ENCODE peak calls at places on chromosomes 6 and 20, in seven cellular contexts. U, B, G, M, L, N and W are unnamed samples.
A peak's percentile ranks its signal among the peaks of the same experiment; 100 is the strongest.

GRCh38 chr6:48817714-48818113 is 645.3 kb downstream of the MMUT start:
- DNase-seq in M (no peak), N (no peak), B (peak; percentile 46), U (no peak), L (no peak), G (no peak), W (no peak)

GRCh38 chr6:6738922-6739717 is 150.6 kb downstream of the LY86 start:
- DNase-seq in B (no peak), G (no peak), L (no peak), N (no peak), U (no peak), M (no peak), W (no peak)

GRCh38 chr6:167781066-167781767 is 45.5 kb upstream of the AFDN start:
- DNase-seq in M (no peak), G (no peak), U (no peak), L (no peak), B (no peak), N (no peak), W (no peak)

GRCh38 chr20:58550661-58551060 is 35.5 kb upstream of the APCDD1L start:
- DNase-seq in L (no peak), N (no peak), U (no peak), G (no peak), B (peak; percentile 42), M (peak; percentile 46), W (no peak)

GRCh38 chr6:165649701-165650137 is 13.3 kb downstream of the PDE10A start:
- DNase-seq in L (no peak), B (no peak), M (no peak), N (no peak), U (peak; percentile 63), G (no peak), W (no peak)

GRCh38 chr6:79913369-79913768 is 34.0 kb downstream of the ELOVL4 start:
- DNase-seq in L (no peak), U (no peak), N (no peak), M (no peak), G (no peak), B (no peak), W (no peak)

GRCh38 chr20:57056651-57057050 is 209.8 kb downstream of the BMP7 start:
- DNase-seq in U (no peak), M (no peak), G (no peak), B (no peak), L (no peak), N (no peak), W (no peak)

GRCh38 chr20:62892348-62893304 is 31.0 kb upstream of the TCFL5 start:
- DNase-seq in N (no peak), G (no peak), U (no peak), L (peak; percentile 58), B (no peak), M (no peak), W (no peak)

GRCh38 chr6:17816921-17817611 is 110.3 kb upstream of the NUP153 start:
- DNase-seq in L (no peak), N (no peak), G (no peak), B (no peak), M (no peak), U (no peak), W (no peak)

GRCh38 chr20:17859002-17859615 is 109.5 kb downstream of the SNX5 start:
- DNase-seq in M (no peak), G (no peak), N (no peak), U (no peak), B (no peak), L (no peak), W (no peak)